ENCODE peak calls at places on chromosome 18, in nine cellular contexts. One of them, this sample, is unnamed.

GRCh38 chr18:22349966-22350365 is 67.7 kb downstream of the CTAGE1 start:
- DNase-seq in sigmoid colon: no peak
- DNase-seq in fibroblast of pulmonary artery: peak
- DNase-seq in psoas muscle: no peak
- DNase-seq in tibial artery: no peak
- DNase-seq in PC-9: no peak
- DNase-seq in RWPE2: no peak
- DNase-seq in endothelial cell: no peak
- DNase-seq in thoracic aorta: no peak
- DNase-seq in this sample: no peak

GRCh38 chr18:41396211-41396610 is 558.8 kb upstream of the PIK3C3 start:
- DNase-seq in sigmoid colon: no peak
- DNase-seq in fibroblast of pulmonary artery: no peak
- DNase-seq in psoas muscle: no peak
- DNase-seq in tibial artery: no peak
- DNase-seq in PC-9: no peak
- DNase-seq in RWPE2: no peak
- DNase-seq in endothelial cell: no peak
- DNase-seq in thoracic aorta: no peak
- DNase-seq in this sample: no peak

GRCh38 chr18:79609841-79610281 is 69.7 kb upstream of the CTDP1 start:
- DNase-seq in sigmoid colon: peak
- DNase-seq in fibroblast of pulmonary artery: no peak
- DNase-seq in psoas muscle: no peak
- DNase-seq in tibial artery: peak
- DNase-seq in PC-9: no peak
- DNase-seq in RWPE2: peak
- DNase-seq in endothelial cell: no peak
- DNase-seq in thoracic aorta: no peak
- DNase-seq in this sample: no peak

GRCh38 chr18:28161608-28162599 is 15.0 kb downstream of the CDH2 start:
- DNase-seq in sigmoid colon: no peak
- DNase-seq in fibroblast of pulmonary artery: no peak
- DNase-seq in psoas muscle: no peak
- DNase-seq in tibial artery: no peak
- DNase-seq in PC-9: no peak
- DNase-seq in RWPE2: no peak
- DNase-seq in endothelial cell: no peak
- DNase-seq in thoracic aorta: no peak
- DNase-seq in this sample: no peak

GRCh38 chr18:29184654-29185053 is 1007.7 kb upstream of the CDH2 start:
- DNase-seq in sigmoid colon: no peak
- DNase-seq in fibroblast of pulmonary artery: no peak
- DNase-seq in psoas muscle: no peak
- DNase-seq in tibial artery: no peak
- DNase-seq in PC-9: no peak
- DNase-seq in RWPE2: no peak
- DNase-seq in endothelial cell: no peak
- DNase-seq in thoracic aorta: no peak
- DNase-seq in this sample: no peak

GRCh38 chr18:10010611-10011015 is 96.8 kb downstream of the VAPA start:
- DNase-seq in sigmoid colon: peak
- DNase-seq in fibroblast of pulmonary artery: peak
- DNase-seq in psoas muscle: peak
- DNase-seq in tibial artery: peak
- DNase-seq in PC-9: no peak
- DNase-seq in RWPE2: no peak
- DNase-seq in endothelial cell: no peak
- DNase-seq in thoracic aorta: peak
- DNase-seq in this sample: peak

GRCh38 chr18:13835202-13835601 is 11.3 kb downstream of the MC5R start:
- DNase-seq in sigmoid colon: no peak
- DNase-seq in fibroblast of pulmonary artery: no peak
- DNase-seq in psoas muscle: no peak
- DNase-seq in tibial artery: no peak
- DNase-seq in PC-9: no peak
- DNase-seq in RWPE2: no peak
- DNase-seq in endothelial cell: no peak
- DNase-seq in thoracic aorta: no peak
- DNase-seq in this sample: no peak

GRCh38 chr18:57422313-57422872 is 12.8 kb upstream of the ONECUT2 start:
- DNase-seq in sigmoid colon: no peak
- DNase-seq in fibroblast of pulmonary artery: no peak
- DNase-seq in psoas muscle: no peak
- DNase-seq in tibial artery: no peak
- DNase-seq in PC-9: no peak
- DNase-seq in RWPE2: no peak
- DNase-seq in endothelial cell: no peak
- DNase-seq in thoracic aorta: no peak
- DNase-seq in this sample: no peak

GRCh38 chr18:10454800-10455550 is 540 bp downstream of the APCDD1 start:
- DNase-seq in sigmoid colon: no peak
- DNase-seq in fibroblast of pulmonary artery: no peak
- DNase-seq in psoas muscle: peak
- DNase-seq in tibial artery: peak
- DNase-seq in PC-9: no peak
- DNase-seq in RWPE2: no peak
- DNase-seq in endothelial cell: peak
- DNase-seq in thoracic aorta: no peak
- DNase-seq in this sample: no peak

GRCh38 chr18:58178476-58178875 is 134.4 kb downstream of the NEDD4L start:
- DNase-seq in sigmoid colon: no peak
- DNase-seq in fibroblast of pulmonary artery: peak
- DNase-seq in psoas muscle: no peak
- DNase-seq in tibial artery: no peak
- DNase-seq in PC-9: no peak
- DNase-seq in RWPE2: no peak
- DNase-seq in endothelial cell: no peak
- DNase-seq in thoracic aorta: no peak
- DNase-seq in this sample: no peak

GRCh38 chr18:74897971-74898657 is 300.4 kb downstream of the ZNF407 start:
- DNase-seq in sigmoid colon: no peak
- DNase-seq in fibroblast of pulmonary artery: peak
- DNase-seq in psoas muscle: no peak
- DNase-seq in tibial artery: no peak
- DNase-seq in PC-9: no peak
- DNase-seq in RWPE2: no peak
- DNase-seq in endothelial cell: no peak
- DNase-seq in thoracic aorta: no peak
- DNase-seq in this sample: peak

GRCh38 chr18:29083545-29083944 is 906.6 kb upstream of the CDH2 start:
- DNase-seq in sigmoid colon: no peak
- DNase-seq in fibroblast of pulmonary artery: peak
- DNase-seq in psoas muscle: no peak
- DNase-seq in tibial artery: no peak
- DNase-seq in PC-9: no peak
- DNase-seq in RWPE2: no peak
- DNase-seq in endothelial cell: no peak
- DNase-seq in thoracic aorta: no peak
- DNase-seq in this sample: no peak

GRCh38 chr18:36630917-36631316 is 197.9 kb downstream of the TPGS2 start:
- DNase-seq in sigmoid colon: no peak
- DNase-seq in fibroblast of pulmonary artery: no peak
- DNase-seq in psoas muscle: no peak
- DNase-seq in tibial artery: no peak
- DNase-seq in PC-9: no peak
- DNase-seq in RWPE2: no peak
- DNase-seq in endothelial cell: no peak
- DNase-seq in thoracic aorta: no peak
- DNase-seq in this sample: no peak

GRCh38 chr18:5490753-5491240 is 53.0 kb downstream of the EPB41L3 start:
- DNase-seq in sigmoid colon: no peak
- DNase-seq in fibroblast of pulmonary artery: no peak
- DNase-seq in psoas muscle: no peak
- DNase-seq in tibial artery: no peak
- DNase-seq in PC-9: no peak
- DNase-seq in RWPE2: no peak
- DNase-seq in endothelial cell: no peak
- DNase-seq in thoracic aorta: no peak
- DNase-seq in this sample: no peak

GRCh38 chr18:58666176-58666575 is 5.1 kb upstream of the MALT1 start:
- DNase-seq in sigmoid colon: no peak
- DNase-seq in fibroblast of pulmonary artery: no peak
- DNase-seq in psoas muscle: no peak
- DNase-seq in tibial artery: no peak
- DNase-seq in PC-9: no peak
- DNase-seq in RWPE2: no peak
- DNase-seq in endothelial cell: no peak
- DNase-seq in thoracic aorta: no peak
- DNase-seq in this sample: no peak

GRCh38 chr18:63073481-63073880 is 246.1 kb downstream of the BCL2 start:
- DNase-seq in sigmoid colon: no peak
- DNase-seq in fibroblast of pulmonary artery: no peak
- DNase-seq in psoas muscle: no peak
- DNase-seq in tibial artery: no peak
- DNase-seq in PC-9: no peak
- DNase-seq in RWPE2: no peak
- DNase-seq in endothelial cell: no peak
- DNase-seq in thoracic aorta: no peak
- DNase-seq in this sample: no peak

GRCh38 chr18:76388891-76389423 is 106.1 kb downstream of the ZNF516 start:
- DNase-seq in sigmoid colon: peak
- DNase-seq in fibroblast of pulmonary artery: no peak
- DNase-seq in psoas muscle: no peak
- DNase-seq in tibial artery: peak
- DNase-seq in PC-9: no peak
- DNase-seq in RWPE2: no peak
- DNase-seq in endothelial cell: no peak
- DNase-seq in thoracic aorta: no peak
- DNase-seq in this sample: no peak

GRCh38 chr18:6414723-6415362 is at the start of gene L3MBTL4:
- DNase-seq in sigmoid colon: peak
- DNase-seq in fibroblast of pulmonary artery: no peak
- DNase-seq in psoas muscle: peak
- DNase-seq in tibial artery: no peak
- DNase-seq in PC-9: no peak
- DNase-seq in RWPE2: no peak
- DNase-seq in endothelial cell: peak
- DNase-seq in thoracic aorta: no peak
- DNase-seq in this sample: no peak

GRCh38 chr18:61554117-61554776 is 221.0 kb downstream of the CDH20 start:
- DNase-seq in sigmoid colon: no peak
- DNase-seq in fibroblast of pulmonary artery: no peak
- DNase-seq in psoas muscle: no peak
- DNase-seq in tibial artery: no peak
- DNase-seq in PC-9: no peak
- DNase-seq in RWPE2: peak
- DNase-seq in endothelial cell: no peak
- DNase-seq in thoracic aorta: no peak
- DNase-seq in this sample: no peak

GRCh38 chr18:26803643-26804042 is 61.9 kb downstream of the AQP4 start:
- DNase-seq in sigmoid colon: no peak
- DNase-seq in fibroblast of pulmonary artery: no peak
- DNase-seq in psoas muscle: no peak
- DNase-seq in tibial artery: no peak
- DNase-seq in PC-9: no peak
- DNase-seq in RWPE2: no peak
- DNase-seq in endothelial cell: no peak
- DNase-seq in thoracic aorta: no peak
- DNase-seq in this sample: no peak
- TF ChIP-seq CTCF in sigmoid colon: no peak
- TF ChIP-seq CTCF in fibroblast of pulmonary artery: no peak
- TF ChIP-seq CTCF in psoas muscle: no peak
- TF ChIP-seq CTCF in tibial artery: no peak
- TF ChIP-seq CTCF in PC-9: no peak
- TF ChIP-seq CTCF in RWPE2: no peak
- TF ChIP-seq CTCF in endothelial cell: no peak
- TF ChIP-seq CTCF in thoracic aorta: no peak
- TF ChIP-seq CTCF in this sample: no peak

GRCh38 chr18:53254265-53254664 is 914.3 kb downstream of the DCC start:
- DNase-seq in sigmoid colon: no peak
- DNase-seq in fibroblast of pulmonary artery: no peak
- DNase-seq in psoas muscle: no peak
- DNase-seq in tibial artery: no peak
- DNase-seq in PC-9: no peak
- DNase-seq in RWPE2: no peak
- DNase-seq in endothelial cell: no peak
- DNase-seq in thoracic aorta: no peak
- DNase-seq in this sample: no peak
- TF ChIP-seq CTCF in sigmoid colon: no peak
- TF ChIP-seq CTCF in fibroblast of pulmonary artery: no peak
- TF ChIP-seq CTCF in psoas muscle: no peak
- TF ChIP-seq CTCF in tibial artery: no peak
- TF ChIP-seq CTCF in PC-9: no peak
- TF ChIP-seq CTCF in RWPE2: no peak
- TF ChIP-seq CTCF in endothelial cell: no peak
- TF ChIP-seq CTCF in thoracic aorta: no peak
- TF ChIP-seq CTCF in this sample: no peak

GRCh38 chr18:55280515-55280914 is 307.5 kb downstream of the TCF4 start:
- DNase-seq in sigmoid colon: no peak
- DNase-seq in fibroblast of pulmonary artery: no peak
- DNase-seq in psoas muscle: no peak
- DNase-seq in tibial artery: no peak
- DNase-seq in PC-9: no peak
- DNase-seq in RWPE2: no peak
- DNase-seq in endothelial cell: no peak
- DNase-seq in thoracic aorta: no peak
- DNase-seq in this sample: no peak

GRCh38 chr18:55272510-55273243 is 313.4 kb upstream of the CCDC68 start:
- DNase-seq in sigmoid colon: no peak
- DNase-seq in fibroblast of pulmonary artery: peak
- DNase-seq in psoas muscle: no peak
- DNase-seq in tibial artery: no peak
- DNase-seq in PC-9: no peak
- DNase-seq in RWPE2: no peak
- DNase-seq in endothelial cell: no peak
- DNase-seq in thoracic aorta: no peak
- DNase-seq in this sample: no peak

GRCh38 chr18:55269632-55270031 is 310.4 kb upstream of the CCDC68 start:
- DNase-seq in sigmoid colon: no peak
- DNase-seq in fibroblast of pulmonary artery: no peak
- DNase-seq in psoas muscle: no peak
- DNase-seq in tibial artery: no peak
- DNase-seq in PC-9: no peak
- DNase-seq in RWPE2: no peak
- DNase-seq in endothelial cell: no peak
- DNase-seq in thoracic aorta: no peak
- DNase-seq in this sample: no peak

GRCh38 chr18:55275042-55275897 is 312.7 kb downstream of the TCF4 start:
- DNase-seq in sigmoid colon: no peak
- DNase-seq in fibroblast of pulmonary artery: peak
- DNase-seq in psoas muscle: peak
- DNase-seq in tibial artery: peak
- DNase-seq in PC-9: peak
- DNase-seq in RWPE2: no peak
- DNase-seq in endothelial cell: no peak
- DNase-seq in thoracic aorta: peak
- DNase-seq in this sample: peak
- TF ChIP-seq CTCF in sigmoid colon: no peak
- TF ChIP-seq CTCF in fibroblast of pulmonary artery: peak
- TF ChIP-seq CTCF in psoas muscle: peak
- TF ChIP-seq CTCF in tibial artery: no peak
- TF ChIP-seq CTCF in PC-9: peak
- TF ChIP-seq CTCF in RWPE2: peak
- TF ChIP-seq CTCF in endothelial cell: peak
- TF ChIP-seq CTCF in thoracic aorta: no peak
- TF ChIP-seq CTCF in this sample: peak

DNA sequence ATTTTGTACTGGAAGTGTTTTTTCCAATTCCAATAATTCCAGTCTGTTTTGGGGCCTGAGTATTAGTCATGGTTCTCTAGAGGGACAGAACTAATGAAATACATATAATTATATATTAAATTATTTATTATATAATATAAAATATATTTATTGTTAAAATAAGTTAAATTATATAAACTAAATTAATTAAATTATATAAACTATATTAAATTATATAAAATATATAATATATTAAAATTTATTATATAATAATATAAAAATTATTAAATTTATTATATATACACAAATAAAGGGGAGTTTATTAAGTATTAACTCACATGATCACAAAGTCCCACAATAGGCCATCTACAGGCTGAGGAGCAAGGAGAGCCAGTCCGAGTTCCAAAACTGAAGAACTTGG is 253.4 kb upstream of the NETO1 start:
- DNase-seq in sigmoid colon: no peak
- DNase-seq in fibroblast of pulmonary artery: no peak
- DNase-seq in psoas muscle: no peak
- DNase-seq in tibial artery: no peak
- DNase-seq in PC-9: no peak
- DNase-seq in RWPE2: no peak
- DNase-seq in endothelial cell: no peak
- DNase-seq in thoracic aorta: no peak
- DNase-seq in this sample: no peak
- TF ChIP-seq CTCF in sigmoid colon: no peak
- TF ChIP-seq CTCF in fibroblast of pulmonary artery: no peak
- TF ChIP-seq CTCF in psoas muscle: no peak
- TF ChIP-seq CTCF in tibial artery: no peak
- TF ChIP-seq CTCF in PC-9: no peak
- TF ChIP-seq CTCF in RWPE2: no peak
- TF ChIP-seq CTCF in endothelial cell: no peak
- TF ChIP-seq CTCF in thoracic aorta: no peak
- TF ChIP-seq CTCF in this sample: no peak